ENCODE peak calls at places on chromosomes 5 and 9, in ten cellular contexts. M, C, L, V, R, G, Z, S, E and D are unnamed samples.
A peak's percentile ranks its signal among the peaks of the same experiment; 100 is the strongest.

GRCh38 chr5:34484591-34485228 is 171.4 kb upstream of the RAI14 start:
- DNase-seq in Z (no peak), C (no peak), E (no peak), V (no peak), M (no peak), L (no peak), G (no peak), S (no peak), R (no peak), D (no peak)

GRCh38 chr9:94624621-94625020 is 14.7 kb downstream of the FBP1 start:
- DNase-seq in L (no peak), G (no peak), M (no peak), E (no peak), Z (no peak), S (no peak), C (no peak), V (no peak), R (no peak), D (no peak)

GRCh38 chr9:4865685-4866084 is 72.9 kb downstream of the RCL1 start:
- DNase-seq in M (no peak), C (peak; percentile 31), R (no peak), G (no peak), L (no peak), Z (no peak), S (no peak), V (no peak), E (no peak), D (no peak)

GRCh38 chr5:140977003-140977402 is 10.7 kb downstream of the PCDHAC2 start:
- DNase-seq in G (no peak), L (no peak), R (no peak), S (no peak), E (no peak), Z (no peak), M (peak; percentile 66), V (no peak), C (no peak), D (no peak)

GRCh38 chr5:57804007-57804444 is 321.4 kb upstream of the ACTBL2 start:
- DNase-seq in E (no peak), G (no peak), C (no peak), M (no peak), V (no peak), Z (no peak), S (no peak), L (no peak), R (no peak), D (no peak)

GRCh38 chr9:129584136-129584535 is 36.8 kb downstream of the C9orf50 start:
- DNase-seq in G (no peak), L (peak; percentile 72), S (peak; percentile 69), M (peak; percentile 89), R (peak; percentile 76), V (no peak), E (peak; percentile 26), C (peak; percentile 70), Z (peak; percentile 65), D (no peak)

GRCh38 chr5:93746406-93747056 is 5.1 kb upstream of the POU5F2 start:
- DNase-seq in R (no peak), E (no peak), S (no peak), C (no peak), G (no peak), V (no peak), M (no peak), Z (no peak), L (no peak), D (no peak)

GRCh38 chr5:38678079-38678478 is 121.6 kb upstream of the LIFR start:
- DNase-seq in L (no peak), G (no peak), Z (no peak), S (no peak), C (no peak), M (no peak), V (no peak), E (no peak), R (no peak), D (no peak)

GRCh38 chr9:13707635-13708410 is 428.3 kb upstream of the MPDZ start:
- DNase-seq in E (no peak), R (no peak), C (no peak), M (peak; percentile 90), V (no peak), G (no peak), Z (no peak), L (no peak), S (no peak), D (no peak)

GRCh38 chr5:166710275-166710674 is 1581.2 kb upstream of the WWC1 start:
- DNase-seq in G (no peak), V (no peak), M (no peak), R (peak; percentile 32), E (no peak), Z (no peak), C (no peak), S (no peak), L (no peak), D (no peak)

GRCh38 chr5:100505984-100506670 is 29.0 kb upstream of the FAM174A start:
- DNase-seq in C (no peak), S (no peak), R (no peak), L (no peak), G (no peak), Z (no peak), E (peak; percentile 63), M (peak; percentile 87), V (no peak), D (no peak)

GRCh38 chr5:177447066-177447610 is 524 bp downstream of the PRR7 start:
- DNase-seq in R (no peak), C (peak; percentile 79), M (no peak), G (no peak), E (no peak), S (peak; percentile 68), Z (peak; percentile 84), V (peak; percentile 73), L (no peak), D (no peak)

GRCh38 chr9:92637886-92638620 is 31.9 kb downstream of the IPPK start:
- DNase-seq in S (no peak), E (no peak), Z (no peak), R (no peak), L (no peak), C (no peak), M (no peak), V (no peak), G (no peak), D (peak; percentile 86)

GRCh38 chr9:38068866-38069628 is at the start of gene SHB:
- DNase-seq in L (peak; percentile 50), S (peak; percentile 65), R (peak; percentile 98), V (peak; percentile 94), G (peak; percentile 75), Z (peak; percentile 84), M (peak; percentile 42), C (peak; percentile 82), E (no peak), D (peak; percentile 93)

GRCh38 chr5:132011561-132012384 is at the start of gene ACSL6:
- DNase-seq in G (no peak), E (no peak), V (peak; percentile 77), L (no peak), S (peak; percentile 36), Z (peak; percentile 42), R (no peak), C (peak; percentile 51), M (no peak), D (no peak)

GRCh38 chr5:10133830-10134229 is 115.9 kb downstream of the ATPSCKMT start:
- DNase-seq in L (no peak), Z (no peak), C (no peak), M (no peak), G (no peak), R (no peak), V (no peak), S (no peak), E (no peak), D (no peak)

GRCh38 chr5:170277953-170278352 is 19.6 kb downstream of the LCP2 start:
- DNase-seq in E (no peak), Z (no peak), G (no peak), V (no peak), C (no peak), S (no peak), L (no peak), M (no peak), R (peak; percentile 16), D (no peak)

GRCh38 chr5:173648308-173648866 is 31.9 kb upstream of the BOD1 start:
- DNase-seq in C (no peak), S (no peak), E (no peak), R (no peak), L (no peak), Z (no peak), V (no peak), M (no peak), G (no peak), D (no peak)

GRCh38 chr5:82259172-82259800 is 18.9 kb downstream of the RPS23 start:
- DNase-seq in L (no peak), R (no peak), S (no peak), V (no peak), G (no peak), C (no peak), Z (no peak), M (peak; percentile 15), E (peak; percentile 25), D (no peak)

GRCh38 chr5:1553642-1554409 is 30.1 kb upstream of the LPCAT1 start:
- DNase-seq in C (no peak), E (no peak), S (no peak), M (no peak), V (no peak), L (no peak), G (no peak), Z (no peak), R (no peak), D (peak; percentile 51)

GRCh38 chr5:124658867-124659557 is 87.4 kb downstream of the ZNF608 start:
- DNase-seq in S (no peak), Z (no peak), L (no peak), R (no peak), M (peak; percentile 88), E (no peak), V (no peak), G (no peak), C (no peak), D (no peak)

GRCh38 chr9:94534901-94535300 is 20.0 kb upstream of the PCAT7 start:
- DNase-seq in R (no peak), G (no peak), C (no peak), L (no peak), V (no peak), S (no peak), M (no peak), Z (no peak), E (no peak), D (no peak)

GRCh38 chr9:19988281-19988680 is 199.4 kb upstream of the SLC24A2 start:
- DNase-seq in G (no peak), Z (no peak), E (no peak), S (no peak), C (no peak), V (no peak), R (no peak), L (no peak), M (no peak), D (no peak)

GRCh38 chr9:589723-590122 is 251.8 kb upstream of the DMRT1 start:
- DNase-seq in M (no peak), E (no peak), S (no peak), G (no peak), C (no peak), Z (no peak), L (no peak), R (no peak), V (no peak), D (no peak)

GRCh38 chr9:5549671-5550650 is 39.6 kb downstream of the PDCD1LG2 start:
- DNase-seq in S (no peak), M (no peak), C (no peak), L (no peak), E (no peak), V (no peak), R (peak; percentile 56), Z (no peak), G (no peak), D (no peak)

GRCh38 chr5:134370871-134371833 is at the start of gene UBE2B:
- DNase-seq in V (peak; percentile 97), Z (peak; percentile 98), S (peak; percentile 95), E (peak; percentile 97), M (peak; percentile 99), R (peak; percentile 99), C (peak; percentile 98), G (peak; percentile 97), L (peak; percentile 100), D (peak; percentile 98)